ENCODE peak calls at places on chromosomes 7 and 10, in four cellular contexts. S, F, P and G are unnamed samples.

GRCh38 chr10:42574336-42574735 is 64.0 kb downstream of the ZNF33B start:
- DNase-seq in S (no peak), F (no peak), P (no peak), G (no peak)

GRCh38 chr10:62083413-62083794 is 181.9 kb downstream of the ARID5B start:
- DNase-seq in S (no peak), F (no peak), P (peak; percentile 79), G (peak; percentile 53)

GRCh38 chr7:1193593-1194424 is 33.8 kb upstream of the ZFAND2A start:
- DNase-seq in S (peak; percentile 46), F (peak; percentile 41), P (peak; percentile 8), G (peak; percentile 54)

GRCh38 chr7:143351060-143351459 is 11.5 kb downstream of the FAM131B start:
- DNase-seq in S (no peak), F (no peak), P (no peak), G (no peak)

GRCh38 chr10:28734940-28735759 is 57.8 kb downstream of the BAMBI start:
- DNase-seq in S (no peak), F (no peak), P (peak; percentile 98), G (no peak)

GRCh38 chr10:3806603-3807002 is 21.6 kb upstream of the KLF6 start:
- DNase-seq in S (no peak), F (peak; percentile 83), P (peak; percentile 80), G (peak; percentile 95)

GRCh38 chr10:112491144-112491543 is 44.1 kb downstream of the VTI1A start:
- DNase-seq in S (no peak), F (no peak), P (peak; percentile 30), G (peak; percentile 70)

GRCh38 chr10:102450374-102451104 is 804 bp downstream of the C10orf95 start:
- DNase-seq in S (peak; percentile 81), F (peak; percentile 88), P (peak; percentile 65), G (peak; percentile 89)

GRCh38 chr7:82904871-82905270 is 257.8 kb downstream of the PCLO start:
- DNase-seq in S (no peak), F (no peak), P (no peak), G (no peak)

GRCh38 chr7:155463114-155463811 is 5.3 kb downstream of the EN2 start:
- DNase-seq in S (no peak), F (no peak), P (no peak), G (no peak)

GRCh38 chr7:41051525-41051924 is 651.4 kb downstream of the INHBA start:
- DNase-seq in S (no peak), F (no peak), P (no peak), G (no peak)

GRCh38 chr10:77093126-77093525 is 544.5 kb downstream of the KCNMA1 start:
- DNase-seq in S (no peak), F (no peak), P (no peak), G (no peak)

GRCh38 chr7:47890606-47891005 is 57.7 kb downstream of the PKD1L1 start:
- DNase-seq in S (no peak), F (no peak), P (no peak), G (no peak)

GRCh38 chr10:22831586-22831985 is 96.3 kb upstream of the ARMC3 start:
- DNase-seq in S (no peak), F (no peak), P (no peak), G (no peak)

GRCh38 chr7:25845341-25845923 is 306.6 kb upstream of the NFE2L3 start:
- DNase-seq in S (no peak), F (no peak), P (no peak), G (no peak)

GRCh38 chr10:127012769-127013152 is 107.5 kb downstream of the DOCK1 start:
- DNase-seq in S (peak; percentile 91), F (peak; percentile 92), P (no peak), G (peak; percentile 97)

GRCh38 chr7:158015403-158016116 is 572.1 kb downstream of the PTPRN2 start:
- DNase-seq in S (no peak), F (no peak), P (no peak), G (peak; percentile 25)

GRCh38 chr7:115293628-115294236 is 371.8 kb downstream of the MDFIC start:
- DNase-seq in S (no peak), F (no peak), P (no peak), G (no peak)

GRCh38 chr10:74434577-74434976 is 283.6 kb downstream of the ADK start:
- DNase-seq in S (no peak), F (no peak), P (no peak), G (no peak)

GRCh38 chr7:29297194-29297890 is 102.8 kb downstream of the CHN2 start:
- DNase-seq in S (no peak), F (no peak), P (no peak), G (no peak)

GRCh38 chr10:90587081-90587491 is 270.8 kb downstream of the HTR7 start:
- DNase-seq in S (no peak), F (no peak), P (peak; percentile 51), G (no peak)

GRCh38 chr10:132103116-132103910 is 37.6 kb downstream of the JAKMIP3 start:
- DNase-seq in S (no peak), F (no peak), P (no peak), G (no peak)

GRCh38 chr7:83550100-83550499 is 98.8 kb downstream of the SEMA3E start:
- DNase-seq in S (no peak), F (no peak), P (peak; percentile 20), G (no peak)

GRCh38 chr7:30464231-30464660 is 14.3 kb downstream of the NOD1 start:
- DNase-seq in S (no peak), F (no peak), P (no peak), G (no peak)

GRCh38 chr10:4046722-4047354 is 261.8 kb upstream of the KLF6 start:
- DNase-seq in S (no peak), F (no peak), P (no peak), G (no peak)

GRCh38 chr10:129417164-129417563 is 49.9 kb upstream of the MGMT start:
- DNase-seq in S (no peak), F (no peak), P (peak; percentile 80), G (no peak)

GRCh38 chr7:156993925-156994235 is 16.6 kb downstream of the MNX1 start:
- DNase-seq in S (no peak), F (no peak), P (no peak), G (no peak)

GRCh38 chr10:121262774-121263406 is 335.4 kb downstream of the FGFR2 start:
- DNase-seq in S (no peak), F (no peak), P (no peak), G (peak; percentile 47)

GRCh38 chr7:3260425-3260762 is 40.7 kb upstream of the SDK1 start:
- DNase-seq in S (no peak), F (no peak), P (no peak), G (peak; percentile 36)

GRCh38 chr7:117581424-117581823 is 101.6 kb downstream of the CFTR start:
- DNase-seq in S (no peak), F (no peak), P (no peak), G (no peak)

GRCh38 chr7:2643386-2644229 is 11.8 kb downstream of the TTYH3 start:
- DNase-seq in S (no peak), F (no peak), P (no peak), G (peak; percentile 18)

GRCh38 chr10:122390679-122391078 is 16.2 kb downstream of the PLEKHA1 start:
- DNase-seq in S (no peak), F (no peak), P (no peak), G (no peak)

GRCh38 chr7:95427914-95428516 is 6.8 kb downstream of the PON2 start:
- DNase-seq in S (no peak), F (no peak), P (no peak), G (no peak)

GRCh38 chr7:80346704-80347103 is 165.2 kb downstream of the GNAT3 start:
- DNase-seq in S (no peak), F (no peak), P (peak; percentile 40), G (no peak)

GRCh38 chr10:60536529-60537114 is 146.9 kb upstream of the ANK3 start:
- DNase-seq in S (no peak), F (no peak), P (peak; percentile 42), G (no peak)

GRCh38 chr10:4450981-4451501 is 375.0 kb upstream of the AKR1E2 start:
- DNase-seq in S (no peak), F (no peak), P (peak; percentile 64), G (no peak)

GRCh38 chr10:59779656-59780521 is 26.6 kb upstream of the MRLN start:
- DNase-seq in S (no peak), F (no peak), P (no peak), G (no peak)

GRCh38 chr7:37119296-37119695 is 329.4 kb downstream of the ELMO1 start:
- DNase-seq in S (no peak), F (no peak), P (peak; percentile 78), G (no peak)
- H3K4me3 ChIP-seq in S (no peak overlapping the region), F (no peak overlapping the region), P (no peak overlapping the region), G (no peak overlapping the region)

GRCh38 chr7:36291387-36292316 is 98.0 kb upstream of the ANLN start:
- DNase-seq in S (peak; percentile 88), F (peak; percentile 90), P (peak; percentile 83), G (peak; percentile 91)
- H3K27ac ChIP-seq in S (peak overlapping the region; percentile 79), F (peak overlapping the region; percentile 84), P (peak overlapping the region; percentile 58), G (peak overlapping the region; percentile 85)

GRCh38 chr10:124741922-124742417 is 2.2 kb downstream of the FAM53B start:
- DNase-seq in S (no peak), F (peak; percentile 19), P (no peak), G (peak; percentile 49)
- H3K4me1 ChIP-seq in S (peaks cover 24% of the 10 kb centered on the region), F (peaks cover 79% of the 10 kb centered on the region), P (peaks cover 15% of the 10 kb centered on the region), G (peaks cover 23% of the 10 kb centered on the region)

DNA sequence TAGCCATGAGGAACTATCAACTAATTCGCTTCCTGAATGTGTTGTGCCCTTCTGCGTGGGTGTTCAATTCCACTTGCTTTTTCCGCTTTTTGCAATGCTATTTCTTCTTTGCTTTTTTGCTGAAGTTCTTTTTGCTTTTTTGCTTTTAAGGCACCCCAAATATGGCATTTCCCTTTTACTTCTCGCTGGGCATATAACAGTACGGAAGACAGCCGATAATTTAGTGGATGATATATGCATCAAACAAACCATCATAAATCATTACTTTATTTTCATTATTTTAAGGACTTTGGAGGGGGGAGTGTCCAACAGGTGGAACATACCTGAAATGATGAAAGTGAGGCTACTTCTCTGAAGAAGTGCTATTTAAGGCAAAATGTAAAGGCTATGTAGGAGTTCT is 277.0 kb upstream of the MTPN start:
- DNase-seq in S (no peak), F (no peak), P (no peak), G (no peak)
- H3K4me3 ChIP-seq in S (no peak overlapping the region), F (no peak overlapping the region), P (no peak overlapping the region), G (no peak overlapping the region)

GRCh38 chr7:21965318-21965717 is 19.6 kb upstream of the CDCA7L start:
- DNase-seq in S (no peak), F (no peak), P (peak; percentile 67), G (no peak)
- H3K27ac ChIP-seq in S (no peak overlapping the region), F (no peak overlapping the region), P (no peak overlapping the region), G (no peak overlapping the region)

DNA sequence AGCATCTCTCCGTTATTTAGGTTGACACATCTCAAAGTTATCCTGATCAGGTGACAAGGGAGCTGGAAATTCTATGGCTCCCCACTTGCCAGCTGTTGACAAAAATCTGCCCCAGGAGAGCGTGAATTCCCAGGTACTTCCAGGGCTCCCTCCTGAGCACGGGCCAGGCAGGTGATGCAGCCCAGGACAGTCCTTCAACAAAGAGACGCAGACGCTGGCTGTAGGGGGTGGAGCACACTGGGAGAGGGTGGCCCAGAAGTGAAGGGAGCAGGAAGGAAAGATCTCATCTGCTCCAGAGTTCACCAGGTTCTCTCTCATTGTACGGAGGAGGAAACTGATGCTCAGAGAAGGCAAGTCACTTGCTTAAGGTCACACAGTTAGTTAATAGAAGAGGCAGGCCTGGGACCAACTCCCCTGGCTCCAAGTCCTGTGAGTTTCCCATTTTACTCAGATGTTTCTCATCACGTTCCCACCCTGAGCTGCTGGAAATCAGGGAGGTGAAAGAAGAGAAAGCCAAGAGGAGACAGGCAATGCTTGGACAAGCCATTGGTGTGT is 41.0 kb upstream of the CHST3 start:
- DNase-seq in S (no peak), F (no peak), P (no peak), G (no peak)
- H3K4me1 ChIP-seq in S (no peaks in the 10 kb centered on the region), F (peaks cover 28% of the 10 kb centered on the region), P (peaks cover 8% of the 10 kb centered on the region), G (peaks cover 5% of the 10 kb centered on the region)